ENCODE peak calls at places on chromosomes 5 and 9, in ten cellular contexts. One of them, this sample, is unnamed.

GRCh38 chr5:170287532-170287931 is 10.0 kb downstream of the LCP2 start:
- DNase-seq in IMR-90: no peak
- DNase-seq in OCI-LY7: no peak
- DNase-seq in T-helper 2 cell: no peak
- DNase-seq in WTC11: no peak
- DNase-seq in effector memory CD4-positive, alpha-beta T cell: no peak
- DNase-seq in SW480: no peak
- DNase-seq in PC-3: no peak
- DNase-seq in RWPE1: no peak
- DNase-seq in NCI-H1092 treated with DMSO at 0.1 percent for 48 hours: no peak
- DNase-seq in this sample: no peak

GRCh38 chr9:121609845-121610637 is 41.4 kb upstream of the DAB2IP start:
- DNase-seq in IMR-90: peak
- DNase-seq in OCI-LY7: no peak
- DNase-seq in T-helper 2 cell: no peak
- DNase-seq in WTC11: no peak
- DNase-seq in effector memory CD4-positive, alpha-beta T cell: no peak
- DNase-seq in SW480: peak
- DNase-seq in PC-3: peak
- DNase-seq in RWPE1: peak
- DNase-seq in NCI-H1092 treated with DMSO at 0.1 percent for 48 hours: peak
- DNase-seq in this sample: no peak

GRCh38 chr5:143245929-143246561 is 157.4 kb downstream of the NR3C1 start:
- DNase-seq in IMR-90: peak
- DNase-seq in OCI-LY7: no peak
- DNase-seq in T-helper 2 cell: no peak
- DNase-seq in WTC11: no peak
- DNase-seq in effector memory CD4-positive, alpha-beta T cell: no peak
- DNase-seq in SW480: peak
- DNase-seq in PC-3: peak
- DNase-seq in RWPE1: peak
- DNase-seq in NCI-H1092 treated with DMSO at 0.1 percent for 48 hours: peak
- DNase-seq in this sample: no peak

GRCh38 chr9:89116064-89116817 is 62.4 kb downstream of the SHC3 start:
- DNase-seq in IMR-90: peak
- DNase-seq in OCI-LY7: no peak
- DNase-seq in T-helper 2 cell: no peak
- DNase-seq in WTC11: no peak
- DNase-seq in effector memory CD4-positive, alpha-beta T cell: no peak
- DNase-seq in SW480: no peak
- DNase-seq in PC-3: no peak
- DNase-seq in RWPE1: no peak
- DNase-seq in NCI-H1092 treated with DMSO at 0.1 percent for 48 hours: no peak
- DNase-seq in this sample: no peak

GRCh38 chr9:69919461-69920061 is 98.9 kb downstream of the CFAP95 start:
- DNase-seq in IMR-90: peak
- DNase-seq in OCI-LY7: peak
- DNase-seq in T-helper 2 cell: no peak
- DNase-seq in WTC11: no peak
- DNase-seq in effector memory CD4-positive, alpha-beta T cell: no peak
- DNase-seq in SW480: peak
- DNase-seq in PC-3: peak
- DNase-seq in RWPE1: peak
- DNase-seq in NCI-H1092 treated with DMSO at 0.1 percent for 48 hours: peak
- DNase-seq in this sample: no peak

GRCh38 chr5:14250094-14250777 is 107.1 kb downstream of the TRIO start:
- DNase-seq in IMR-90: peak
- DNase-seq in OCI-LY7: no peak
- DNase-seq in T-helper 2 cell: no peak
- DNase-seq in WTC11: peak
- DNase-seq in effector memory CD4-positive, alpha-beta T cell: no peak
- DNase-seq in SW480: peak
- DNase-seq in PC-3: no peak
- DNase-seq in RWPE1: no peak
- DNase-seq in NCI-H1092 treated with DMSO at 0.1 percent for 48 hours: peak
- DNase-seq in this sample: no peak

GRCh38 chr5:24381861-24382460 is 262.8 kb downstream of the CDH10 start:
- DNase-seq in IMR-90: no peak
- DNase-seq in OCI-LY7: peak
- DNase-seq in T-helper 2 cell: no peak
- DNase-seq in WTC11: no peak
- DNase-seq in effector memory CD4-positive, alpha-beta T cell: no peak
- DNase-seq in SW480: no peak
- DNase-seq in PC-3: no peak
- DNase-seq in RWPE1: no peak
- DNase-seq in NCI-H1092 treated with DMSO at 0.1 percent for 48 hours: no peak
- DNase-seq in this sample: no peak

GRCh38 chr9:36665921-36666429 is 93.3 kb downstream of the MELK start:
- DNase-seq in IMR-90: peak
- DNase-seq in OCI-LY7: peak
- DNase-seq in T-helper 2 cell: no peak
- DNase-seq in WTC11: no peak
- DNase-seq in effector memory CD4-positive, alpha-beta T cell: no peak
- DNase-seq in SW480: peak
- DNase-seq in PC-3: no peak
- DNase-seq in RWPE1: no peak
- DNase-seq in NCI-H1092 treated with DMSO at 0.1 percent for 48 hours: no peak
- DNase-seq in this sample: no peak

GRCh38 chr5:112586596-112587062 is 151.1 kb upstream of the APC start:
- DNase-seq in IMR-90: no peak
- DNase-seq in OCI-LY7: no peak
- DNase-seq in T-helper 2 cell: no peak
- DNase-seq in WTC11: peak
- DNase-seq in effector memory CD4-positive, alpha-beta T cell: no peak
- DNase-seq in SW480: peak
- DNase-seq in PC-3: no peak
- DNase-seq in RWPE1: no peak
- DNase-seq in NCI-H1092 treated with DMSO at 0.1 percent for 48 hours: no peak
- DNase-seq in this sample: no peak

GRCh38 chr5:98657559-98657958 is 115.9 kb upstream of the RGMB start:
- DNase-seq in IMR-90: no peak
- DNase-seq in OCI-LY7: no peak
- DNase-seq in T-helper 2 cell: no peak
- DNase-seq in WTC11: no peak
- DNase-seq in effector memory CD4-positive, alpha-beta T cell: no peak
- DNase-seq in SW480: no peak
- DNase-seq in PC-3: no peak
- DNase-seq in RWPE1: no peak
- DNase-seq in NCI-H1092 treated with DMSO at 0.1 percent for 48 hours: no peak
- DNase-seq in this sample: no peak

GRCh38 chr5:11047051-11047450 is 286.0 kb upstream of the DAP start:
- DNase-seq in IMR-90: no peak
- DNase-seq in OCI-LY7: no peak
- DNase-seq in T-helper 2 cell: no peak
- DNase-seq in WTC11: no peak
- DNase-seq in effector memory CD4-positive, alpha-beta T cell: no peak
- DNase-seq in SW480: peak
- DNase-seq in PC-3: peak
- DNase-seq in RWPE1: no peak
- DNase-seq in NCI-H1092 treated with DMSO at 0.1 percent for 48 hours: no peak
- DNase-seq in this sample: no peak

GRCh38 chr5:122942164-122942914 is 94.2 kb downstream of the PPIC start:
- DNase-seq in IMR-90: peak
- DNase-seq in OCI-LY7: no peak
- DNase-seq in T-helper 2 cell: no peak
- DNase-seq in WTC11: no peak
- DNase-seq in effector memory CD4-positive, alpha-beta T cell: no peak
- DNase-seq in SW480: peak
- DNase-seq in PC-3: no peak
- DNase-seq in RWPE1: peak
- DNase-seq in NCI-H1092 treated with DMSO at 0.1 percent for 48 hours: no peak
- DNase-seq in this sample: no peak

GRCh38 chr5:108508976-108509375 is 127.1 kb upstream of the FBXL17 start:
- DNase-seq in IMR-90: no peak
- DNase-seq in OCI-LY7: no peak
- DNase-seq in T-helper 2 cell: no peak
- DNase-seq in WTC11: no peak
- DNase-seq in effector memory CD4-positive, alpha-beta T cell: no peak
- DNase-seq in SW480: no peak
- DNase-seq in PC-3: no peak
- DNase-seq in RWPE1: no peak
- DNase-seq in NCI-H1092 treated with DMSO at 0.1 percent for 48 hours: no peak
- DNase-seq in this sample: no peak

GRCh38 chr5:134223406-134224251 is 2.2 kb downstream of the PPP2CA start:
- DNase-seq in IMR-90: peak
- DNase-seq in OCI-LY7: no peak
- DNase-seq in T-helper 2 cell: no peak
- DNase-seq in WTC11: no peak
- DNase-seq in effector memory CD4-positive, alpha-beta T cell: no peak
- DNase-seq in SW480: no peak
- DNase-seq in PC-3: peak
- DNase-seq in RWPE1: no peak
- DNase-seq in NCI-H1092 treated with DMSO at 0.1 percent for 48 hours: no peak
- DNase-seq in this sample: no peak

GRCh38 chr5:154053468-154053867 is 14.7 kb downstream of the MFAP3 start:
- DNase-seq in IMR-90: no peak
- DNase-seq in OCI-LY7: no peak
- DNase-seq in T-helper 2 cell: no peak
- DNase-seq in WTC11: no peak
- DNase-seq in effector memory CD4-positive, alpha-beta T cell: no peak
- DNase-seq in SW480: no peak
- DNase-seq in PC-3: no peak
- DNase-seq in RWPE1: no peak
- DNase-seq in NCI-H1092 treated with DMSO at 0.1 percent for 48 hours: no peak
- DNase-seq in this sample: no peak

GRCh38 chr9:125200216-125201047 is at the start of gene RABEPK:
- DNase-seq in IMR-90: peak
- DNase-seq in OCI-LY7: peak
- DNase-seq in T-helper 2 cell: peak
- DNase-seq in WTC11: peak
- DNase-seq in effector memory CD4-positive, alpha-beta T cell: peak
- DNase-seq in SW480: peak
- DNase-seq in PC-3: peak
- DNase-seq in RWPE1: peak
- DNase-seq in NCI-H1092 treated with DMSO at 0.1 percent for 48 hours: peak
- DNase-seq in this sample: peak

GRCh38 chr5:10264569-10264968 is 14.5 kb downstream of the CCT5 start:
- DNase-seq in IMR-90: peak
- DNase-seq in OCI-LY7: no peak
- DNase-seq in T-helper 2 cell: no peak
- DNase-seq in WTC11: no peak
- DNase-seq in effector memory CD4-positive, alpha-beta T cell: no peak
- DNase-seq in SW480: no peak
- DNase-seq in PC-3: no peak
- DNase-seq in RWPE1: no peak
- DNase-seq in NCI-H1092 treated with DMSO at 0.1 percent for 48 hours: no peak
- DNase-seq in this sample: no peak

GRCh38 chr9:109868222-109868621 is 88.2 kb downstream of the PALM2AKAP2 start:
- DNase-seq in IMR-90: peak
- DNase-seq in OCI-LY7: no peak
- DNase-seq in T-helper 2 cell: no peak
- DNase-seq in WTC11: no peak
- DNase-seq in effector memory CD4-positive, alpha-beta T cell: no peak
- DNase-seq in SW480: no peak
- DNase-seq in PC-3: no peak
- DNase-seq in RWPE1: no peak
- DNase-seq in NCI-H1092 treated with DMSO at 0.1 percent for 48 hours: no peak
- DNase-seq in this sample: no peak

GRCh38 chr5:112703866-112704820 is 33.5 kb upstream of the APC start:
- DNase-seq in IMR-90: peak
- DNase-seq in OCI-LY7: no peak
- DNase-seq in T-helper 2 cell: no peak
- DNase-seq in WTC11: no peak
- DNase-seq in effector memory CD4-positive, alpha-beta T cell: no peak
- DNase-seq in SW480: no peak
- DNase-seq in PC-3: peak
- DNase-seq in RWPE1: no peak
- DNase-seq in NCI-H1092 treated with DMSO at 0.1 percent for 48 hours: no peak
- DNase-seq in this sample: no peak

GRCh38 chr9:111118256-111118950 is 80.1 kb upstream of the LPAR1 start:
- DNase-seq in IMR-90: peak
- DNase-seq in OCI-LY7: no peak
- DNase-seq in T-helper 2 cell: no peak
- DNase-seq in WTC11: no peak
- DNase-seq in effector memory CD4-positive, alpha-beta T cell: no peak
- DNase-seq in SW480: no peak
- DNase-seq in PC-3: peak
- DNase-seq in RWPE1: no peak
- DNase-seq in NCI-H1092 treated with DMSO at 0.1 percent for 48 hours: no peak
- DNase-seq in this sample: no peak

This sample was measured in activated CD4-positive, CD25-positive, alpha-beta regulatory T cell treated with anti-CD3 and anti-CD28 coated beads, Interleukin-2, amount 50 U/mL, for 72 hours.